ENCODE peak calls at places on chromosomes 4 and X, in four cellular contexts. J, D, V and I are unnamed samples.
A peak's percentile ranks its signal among the peaks of the same experiment; 100 is the strongest.

GRCh38 chr4:125938541-125938940 is 623.8 kb downstream of the FAT4 start:
- DNase-seq in J (no peak), V (no peak), D (no peak), I (no peak)

GRCh38 chr4:15037923-15038541 is 35.8 kb downstream of the CPEB2 start:
- DNase-seq in J (no peak), V (no peak), D (no peak), I (no peak)

GRCh38 chrX:2162695-2163094 is 338.1 kb downstream of the DHRSX start:
- DNase-seq in D (no peak), J (no peak), V (no peak), I (no peak)

GRCh38 chr4:147546341-147546740 is 65.4 kb downstream of the EDNRA start:
- DNase-seq in J (no peak), D (no peak), V (no peak), I (no peak)

GRCh38 chr4:88583643-88584470 is 8.4 kb upstream of the HERC3 start:
- DNase-seq in D (no peak), V (no peak), J (no peak), I (no peak)

GRCh38 chrX:55142919-55143310 is 54.1 kb downstream of the PAGE2 start:
- DNase-seq in J (no peak), D (no peak), V (no peak), I (no peak)

GRCh38 chr4:165325732-165326512 is 1.5 kb upstream of the MSMO1 start:
- DNase-seq in J (no peak), D (peak; percentile 28), V (no peak), I (no peak)

GRCh38 chr4:95701500-95701899 is 138.4 kb upstream of the PDHA2 start:
- DNase-seq in V (no peak), D (no peak), J (no peak), I (no peak)

GRCh38 chrX:13164611-13165010 is 120.2 kb upstream of the FAM9C start:
- DNase-seq in J (no peak), D (no peak), V (no peak), I (no peak)

GRCh38 chr4:8009097-8009496 is 69.4 kb upstream of the AFAP1 start:
- DNase-seq in J (no peak), V (no peak), D (no peak), I (no peak)

GRCh38 chrX:31237189-31237588 is 165.3 kb upstream of the FTHL17 start:
- DNase-seq in V (no peak), D (no peak), J (no peak), I (no peak)

GRCh38 chr4:140078366-140078765 is 75.6 kb downstream of the MAML3 start:
- DNase-seq in D (no peak), J (no peak), V (no peak), I (peak; percentile 57)

GRCh38 chr4:77636902-77637301 is 31.3 kb downstream of the CXCL13 start:
- DNase-seq in J (no peak), V (no peak), D (peak; percentile 31), I (no peak)

GRCh38 chr4:62881901-62882300 is 1527.3 kb downstream of the TECRL start:
- DNase-seq in J (no peak), D (no peak), V (no peak), I (no peak)

GRCh38 chr4:76657443-76657842 is 222.4 kb downstream of the SHROOM3 start:
- DNase-seq in J (no peak), D (no peak), V (no peak), I (no peak)

GRCh38 chrX:70452143-70452733 is 7.6 kb downstream of the DLG3 start:
- DNase-seq in D (peak; percentile 78), J (no peak), V (peak; percentile 64), I (peak; percentile 69)

GRCh38 chr4:150782311-150782710 is 200.4 kb downstream of the MAB21L2 start:
- DNase-seq in J (no peak), V (peak; percentile 10), D (no peak), I (no peak)

GRCh38 chrX:41412261-41413167 is 34.6 kb upstream of the NYX start:
- DNase-seq in V (no peak), J (no peak), D (no peak), I (no peak)

GRCh38 chr4:81164623-81165416 is 50.2 kb downstream of the PRKG2 start:
- DNase-seq in V (no peak), D (no peak), J (no peak), I (no peak)

GRCh38 chrX:74421181-74422028 is at the start of gene SLC16A2:
- DNase-seq in J (no peak), D (no peak), V (peak; percentile 86), I (peak; percentile 60)

GRCh38 chr4:83217721-83218522 is 66.7 kb downstream of the COQ2 start:
- DNase-seq in D (no peak), V (no peak), J (peak; percentile 99), I (no peak)

GRCh38 chr4:147550626-147551250 is 66.5 kb upstream of the TMEM184C start:
- DNase-seq in D (no peak), J (peak; percentile 24), V (no peak), I (no peak)

GRCh38 chrX:10529344-10529743 is 91.0 kb downstream of the MID1 start:
- DNase-seq in V (no peak), D (no peak), J (no peak), I (no peak)

GRCh38 chr4:143188325-143189088 is 3.8 kb downstream of the USP38 start:
- DNase-seq in J (no peak), V (no peak), D (no peak), I (no peak)
- TF ChIP-seq USF1 in J (no peak), V (no peak), D (no peak), I (no peak)

GRCh38 chr4:10841697-10842096 is 157.1 kb upstream of the CLNK start:
- DNase-seq in V (no peak), J (no peak), D (no peak), I (no peak)
- TF ChIP-seq USF1 in V (no peak), J (no peak), D (no peak), I (no peak)

GRCh38 chr4:174369968-174370367 is 86.3 kb downstream of the CEP44 start:
- DNase-seq in J (no peak), D (no peak), V (no peak), I (no peak)

GRCh38 chr4:174362340-174362739 is 78.6 kb downstream of the CEP44 start:
- DNase-seq in J (no peak), V (no peak), D (no peak), I (no peak)

GRCh38 chr4:174365018-174365587 is 81.4 kb downstream of the CEP44 start:
- DNase-seq in J (no peak), V (peak; percentile 23), D (peak; percentile 21), I (no peak)
- TF ChIP-seq USF1 in J (no peak), V (no peak), D (no peak), I (no peak)

GRCh38 chr4:84803121-84803520 is 163.4 kb downstream of the WDFY3 start:
- DNase-seq in V (no peak), J (no peak), D (no peak), I (no peak)

GRCh38 chr4:84800256-84800655 is 166.2 kb downstream of the WDFY3 start:
- DNase-seq in J (no peak), D (no peak), V (no peak), I (no peak)

GRCh38 chr4:84796388-84796787 is 170.1 kb downstream of the WDFY3 start:
- DNase-seq in V (peak; percentile 16), D (peak; percentile 5), J (no peak), I (no peak)

GRCh38 chr4:84803720-84804119 is 162.8 kb downstream of the WDFY3 start:
- DNase-seq in D (no peak), J (no peak), V (no peak), I (no peak)

DNA sequence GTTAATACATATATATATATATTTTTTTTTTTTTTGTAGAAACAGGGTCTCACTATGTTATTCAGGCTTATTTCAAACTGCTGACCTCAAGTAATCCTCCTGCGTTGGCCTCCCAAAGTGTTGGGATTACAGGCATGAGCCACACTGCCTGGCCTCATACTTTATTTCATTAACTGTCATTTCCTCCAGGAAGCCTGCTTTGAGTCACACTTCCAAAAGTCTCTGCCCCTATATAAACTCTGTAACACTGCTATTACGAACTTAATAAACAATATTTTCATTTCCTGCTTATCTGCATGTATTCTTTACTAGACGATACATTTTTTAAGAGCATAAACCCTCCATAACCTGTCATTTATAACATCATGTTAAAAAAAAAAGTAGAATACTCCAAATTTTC is 167.2 kb downstream of the WDFY3 start:
- DNase-seq in J (no peak), D (no peak), V (no peak), I (no peak)
- TF ChIP-seq USF1 in J (no peak), D (no peak), V (no peak), I (no peak)

GRCh38 chrX:130106071-130106470 is 4.2 kb downstream of the ELF4 start:
- DNase-seq in D (no peak), J (no peak), V (peak; percentile 9), I (no peak)

GRCh38 chrX:130109429-130110378 is 593 bp downstream of the ELF4 start:
- DNase-seq in D (peak; percentile 38), V (peak; percentile 61), J (no peak), I (peak; percentile 23)

GRCh38 chrX:130110379-130111219 is at the start of gene ELF4:
- DNase-seq in D (peak; percentile 85), V (peak; percentile 85), J (no peak), I (peak; percentile 17)

GRCh38 chrX:130111220-130111934 is 1.1 kb upstream of the ELF4 start:
- DNase-seq in J (no peak), D (no peak), V (no peak), I (no peak)

GRCh38 chrX:130108647-130109428 is 1.5 kb downstream of the ELF4 start:
- DNase-seq in D (peak; percentile 61), J (no peak), V (peak; percentile 36), I (peak; percentile 14)
- TF ChIP-seq USF1 in D (no peak), J (no peak), V (no peak), I (no peak)

DNA sequence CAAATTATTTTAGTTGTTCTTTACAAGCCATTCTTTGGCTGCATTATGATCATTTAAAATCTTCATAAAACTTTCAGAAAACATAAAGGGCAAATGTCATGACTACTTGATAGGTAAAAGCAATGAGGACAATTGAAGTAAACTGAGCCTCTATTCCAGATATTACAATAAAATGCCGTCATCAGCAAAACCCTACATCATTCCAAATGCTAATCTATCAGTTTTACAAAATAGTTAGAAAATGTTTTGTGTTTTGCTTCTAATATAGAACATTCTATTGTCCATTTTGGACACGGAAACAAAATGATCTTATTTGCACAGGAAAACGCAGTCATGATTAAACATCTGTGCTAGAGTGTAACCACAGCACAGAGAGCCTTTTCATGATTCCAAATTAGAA is 1330.6 kb upstream of the ADGRL3 start:
- DNase-seq in D (no peak), V (no peak), J (no peak), I (no peak)
- TF ChIP-seq USF1 in D (no peak), V (no peak), J (no peak), I (no peak)